ENCODE peak calls at places on chromosome 12, in six cellular contexts. U is RWPE1, I is nucleus accumbens, X is OCI-LY7, B is activated T-cell treated with anti-CD3 and anti-CD28 coated beads for 24 hours, H is endothelial cell. O is an unnamed sample.
A peak's percentile ranks its signal among the peaks of the same experiment; 100 is the strongest.

GRCh38 chr12:27460471-27460978 is 14.0 kb downstream of the SMCO2 start:
- DNase-seq in X (no peak), U (peak; percentile 5), I (no peak), B (no peak), H (no peak), O (no peak)

GRCh38 chr12:76980196-76980595 is 85.2 kb downstream of the E2F7 start:
- DNase-seq in U (no peak), B (no peak), I (no peak), X (no peak), H (no peak), O (no peak)

GRCh38 chr12:32897688-32898573 is 1.4 kb upstream of the PKP2 start:
- DNase-seq in U (no peak), H (no peak), B (no peak), I (no peak), X (no peak), O (no peak)

GRCh38 chr12:103928736-103929050 is 1.5 kb upstream of the HSP90B1 start:
- DNase-seq in H (no peak), B (peak; percentile 21), X (peak; percentile 74), I (no peak), U (no peak), O (no peak)

GRCh38 chr12:75660107-75660530 is 148.7 kb upstream of the KRR1 start:
- DNase-seq in I (no peak), U (peak; percentile 28), B (no peak), H (no peak), X (no peak), O (no peak)

GRCh38 chr12:25840678-25841077 is 117.8 kb upstream of the RASSF8 start:
- DNase-seq in X (no peak), I (no peak), U (no peak), H (no peak), B (no peak), O (no peak)

GRCh38 chr12:79886917-79887519 is 47.9 kb downstream of the PPP1R12A start:
- DNase-seq in B (no peak), I (no peak), U (peak; percentile 14), X (peak; percentile 52), H (no peak), O (no peak)

GRCh38 chr12:53961025-53961761 is 6.5 kb downstream of the HOXC12 start:
- DNase-seq in B (no peak), H (peak; percentile 77), I (no peak), X (no peak), U (no peak), O (peak; percentile 79)

GRCh38 chr12:45644521-45644920 is 85.0 kb upstream of the ARID2 start:
- DNase-seq in H (no peak), B (no peak), X (peak; percentile 13), I (no peak), U (peak; percentile 57), O (no peak)

GRCh38 chr12:32377344-32378000 is 21.9 kb upstream of the FGD4 start:
- DNase-seq in H (no peak), X (no peak), B (no peak), U (no peak), I (no peak), O (no peak)

GRCh38 chr12:132288516-132289188 is 40.7 kb downstream of the GALNT9 start:
- DNase-seq in X (no peak), I (no peak), U (no peak), B (no peak), H (no peak), O (peak; percentile 3)

GRCh38 chr12:106135075-106135474 is 3.7 kb downstream of the NUAK1 start:
- DNase-seq in B (no peak), U (no peak), X (no peak), I (no peak), H (no peak), O (no peak)

GRCh38 chr12:97927991-97928390 is 465.4 kb downstream of the RMST start:
- DNase-seq in U (no peak), H (no peak), I (no peak), X (no peak), B (no peak), O (no peak)

GRCh38 chr12:116164976-116165425 is 112.5 kb downstream of the MED13L start:
- DNase-seq in X (no peak), I (no peak), H (no peak), B (no peak), U (peak; percentile 67), O (no peak)

GRCh38 chr12:116517431-116518045 is 41.6 kb upstream of the MAP1LC3B2 start:
- DNase-seq in H (no peak), X (no peak), B (no peak), U (no peak), I (no peak), O (no peak)

GRCh38 chr12:48004941-48005749 is 869 bp upstream of the COL2A1 start:
- DNase-seq in I (no peak), H (no peak), B (no peak), X (no peak), U (no peak), O (no peak)

GRCh38 chr12:40207551-40207950 is 17.2 kb upstream of the LRRK2 start:
- DNase-seq in H (no peak), I (no peak), U (peak; percentile 25), X (no peak), B (no peak), O (no peak)

GRCh38 chr12:58283553-58283952 is 342.2 kb downstream of the ATP23 start:
- DNase-seq in H (no peak), I (no peak), X (no peak), B (no peak), U (no peak), O (no peak)

GRCh38 chr12:132433641-132434395 is 56.1 kb upstream of the FBRSL1 start:
- DNase-seq in H (no peak), I (no peak), X (no peak), B (no peak), U (no peak), O (no peak)

GRCh38 chr12:87413784-87414183 is 615.4 kb downstream of the C12orf50 start:
- DNase-seq in B (no peak), U (no peak), H (no peak), X (no peak), I (no peak), O (no peak)

GRCh38 chr12:65892905-65893304 is 68.6 kb downstream of the HMGA2 start:
- DNase-seq in I (no peak), U (peak; percentile 29), B (no peak), H (no peak), X (no peak), O (no peak)

GRCh38 chr12:69897744-69898143 is 72.7 kb downstream of the MYRFL start:
- DNase-seq in H (no peak), U (peak; percentile 46), B (no peak), X (no peak), I (peak; percentile 2), O (no peak)

GRCh38 chr12:126998747-126999285 is 1268.2 kb upstream of the TMEM132C start:
- DNase-seq in I (no peak), B (no peak), U (no peak), X (no peak), H (no peak), O (no peak)

GRCh38 chr12:113385282-113385882 is 18.3 kb downstream of the SDS start:
- DNase-seq in X (no peak), H (no peak), B (no peak), I (no peak), U (no peak), O (no peak)

GRCh38 chr12:49838973-49839633 is 3.8 kb downstream of the BCDIN3D start:
- DNase-seq in H (peak; percentile 54), B (no peak), X (peak; percentile 72), I (no peak), U (peak; percentile 49), O (peak; percentile 50)

GRCh38 chr12:53049582-53050318 is at the start of gene TNS2:
- DNase-seq in B (no peak), X (no peak), I (no peak), U (peak; percentile 66), H (peak; percentile 71), O (peak; percentile 46)

GRCh38 chr12:60191676-60192359 is 596.0 kb downstream of the SLC16A7 start:
- DNase-seq in B (no peak), X (no peak), U (peak; percentile 9), I (no peak), H (no peak), O (no peak)

GRCh38 chr12:84741727-84742126 is 170.9 kb downstream of the SLC6A15 start:
- DNase-seq in I (no peak), H (no peak), X (no peak), B (no peak), U (no peak), O (no peak)

GRCh38 chr12:51865470-51865745 is 16.9 kb upstream of the FIGNL2 start:
- DNase-seq in B (no peak), X (no peak), U (no peak), H (no peak), I (no peak), O (no peak)

GRCh38 chr12:104680506-104680905 is 223.8 kb downstream of the CHST11 start:
- DNase-seq in H (no peak), I (no peak), B (no peak), U (no peak), X (no peak), O (no peak)

GRCh38 chr12:50659690-50660424 is 104.0 kb upstream of the ATF1 start:
- DNase-seq in I (no peak), X (no peak), B (no peak), H (no peak), U (no peak), O (no peak)

GRCh38 chr12:8077207-8077606 is 4.9 kb upstream of the NECAP1 start:
- DNase-seq in I (no peak), U (peak; percentile 72), H (no peak), B (no peak), X (no peak), O (no peak)

GRCh38 chr12:3656946-3657622 is 95.8 kb downstream of the CRACR2A start:
- DNase-seq in U (no peak), B (no peak), H (no peak), I (no peak), X (no peak), O (no peak)

O was measured in glutamatergic neuron.